ENCODE peak calls at places on chromosomes 2 and 18, in nine cellular contexts. J is A549, C is neural crest cell, F is hepatocyte, L is coronary artery, V is lower lobe of right lung, W is AG04449, K is BJ, X is astrocyte of the spinal cord. I is an unnamed sample.

GRCh38 chr2:149743842-149744468 is 156.4 kb upstream of the MMADHC start:
- DNase-seq in J (peak; percentile 57), C (no peak), F (no peak), L (no peak), V (no peak), W (peak; percentile 91), K (peak; percentile 90), X (peak; percentile 89), I (no peak)

GRCh38 chr2:1140389-1141003 is 189.8 kb downstream of the SNTG2 start:
- DNase-seq in J (peak; percentile 22), C (peak; percentile 55), F (peak; percentile 56), L (no peak), V (no peak), W (no peak), K (no peak), X (no peak), I (peak; percentile 82)

GRCh38 chr2:181911830-181912229 is 20.3 kb downstream of the ITPRID2 start:
- DNase-seq in J (no peak), C (no peak), F (no peak), L (no peak), V (no peak), W (no peak), K (no peak), X (no peak), I (no peak)

GRCh38 chr2:12918841-12919445 is 202.2 kb downstream of the TRIB2 start:
- DNase-seq in J (no peak), C (no peak), F (no peak), L (peak; percentile 81), V (peak; percentile 44), W (peak; percentile 88), K (peak; percentile 97), X (peak; percentile 83), I (no peak)

GRCh38 chr2:73020657-73021370 is 50.7 kb downstream of the SFXN5 start:
- DNase-seq in J (peak; percentile 69), C (no peak), F (peak; percentile 77), L (peak; percentile 52), V (no peak), W (peak; percentile 69), K (peak; percentile 22), X (peak; percentile 79), I (no peak)

GRCh38 chr18:3605562-3606443 is 155.8 kb downstream of the TGIF1 start:
- DNase-seq in J (no peak), C (no peak), F (peak; percentile 38), L (no peak), V (no peak), W (no peak), K (no peak), X (peak; percentile 68), I (no peak)

GRCh38 chr18:47747260-47747795 is 183.1 kb downstream of the SMAD2 start:
- DNase-seq in J (no peak), C (no peak), F (no peak), L (no peak), V (no peak), W (no peak), K (no peak), X (no peak), I (no peak)

GRCh38 chr18:57444301-57444759 is 9.2 kb downstream of the ONECUT2 start:
- DNase-seq in J (no peak), C (no peak), F (no peak), L (no peak), V (no peak), W (no peak), K (no peak), X (no peak), I (no peak)

GRCh38 chr18:58201728-58202405 is 157.8 kb downstream of the NEDD4L start:
- DNase-seq in J (no peak), C (no peak), F (no peak), L (no peak), V (no peak), W (no peak), K (no peak), X (no peak), I (no peak)

GRCh38 chr2:9914384-9915065 is 37.0 kb upstream of the GRHL1 start:
- DNase-seq in J (peak; percentile 77), C (no peak), F (peak; percentile 24), L (no peak), V (no peak), W (no peak), K (peak; percentile 17), X (peak; percentile 81), I (no peak)

GRCh38 chr2:167331636-167332232 is 443.5 kb downstream of the XIRP2 start:
- DNase-seq in J (peak; percentile 11), C (peak; percentile 19), F (peak; percentile 46), L (no peak), V (no peak), W (no peak), K (no peak), X (no peak), I (peak; percentile 50)

GRCh38 chr2:42030829-42031228 is 17.0 kb upstream of the PKDCC start:
- DNase-seq in J (no peak), C (no peak), F (no peak), L (peak; percentile 36), V (no peak), W (no peak), K (no peak), X (no peak), I (no peak)

GRCh38 chr2:15159206-15159605 is 401.9 kb downstream of the NBAS start:
- DNase-seq in J (no peak), C (no peak), F (no peak), L (no peak), V (no peak), W (no peak), K (no peak), X (no peak), I (no peak)

GRCh38 chr18:21831413-21831831 is 90.8 kb downstream of the MIB1 start:
- DNase-seq in J (no peak), C (no peak), F (peak; percentile 6), L (peak; percentile 85), V (no peak), W (no peak), K (no peak), X (no peak), I (no peak)

GRCh38 chr18:13889661-13890060 is 25.7 kb downstream of the MC2R start:
- DNase-seq in J (peak; percentile 4), C (no peak), F (peak; percentile 64), L (no peak), V (no peak), W (no peak), K (no peak), X (no peak), I (no peak)

GRCh38 chr2:36482576-36483214 is 115.3 kb downstream of the FEZ2 start:
- DNase-seq in J (peak; percentile 61), C (no peak), F (peak; percentile 49), L (no peak), V (no peak), W (peak; percentile 61), K (peak; percentile 48), X (peak; percentile 76), I (no peak)

GRCh38 chr2:75564713-75565369 is 4.1 kb upstream of the EVA1A start:
- DNase-seq in J (no peak), C (no peak), F (no peak), L (no peak), V (no peak), W (no peak), K (no peak), X (no peak), I (no peak)

GRCh38 chr2:211599146-211599545 is 939.5 kb downstream of the ERBB4 start:
- DNase-seq in J (no peak), C (no peak), F (no peak), L (no peak), V (no peak), W (no peak), K (no peak), X (no peak), I (no peak)

GRCh38 chr2:197795277-197795676 is 9.1 kb upstream of the PLCL1 start:
- DNase-seq in J (no peak), C (no peak), F (no peak), L (no peak), V (no peak), W (no peak), K (no peak), X (no peak), I (no peak)

GRCh38 chr2:230319211-230319862 is 7.7 kb upstream of the SP140L start:
- DNase-seq in J (no peak), C (no peak), F (no peak), L (no peak), V (no peak), W (no peak), K (no peak), X (no peak), I (no peak)

GRCh38 chr2:119174216-119174992 is 15.9 kb upstream of the C1QL2 start:
- DNase-seq in J (peak; percentile 58), C (peak; percentile 71), F (peak; percentile 39), L (no peak), V (peak; percentile 66), W (no peak), K (no peak), X (no peak), I (peak; percentile 80)
- TF ChIP-seq CTCF in J (peak; percentile 65), C (peak; percentile 80), F (peak; percentile 62), L (peak; percentile 18), V (peak; percentile 79), W (peak; percentile 80), K (peak; percentile 79), X (peak; percentile 78), I (peak; percentile 97)

GRCh38 chr2:2902551-2903216 is 474.9 kb downstream of the EIPR1 start:
- DNase-seq in J (no peak), C (no peak), F (no peak), L (no peak), V (no peak), W (no peak), K (no peak), X (no peak), I (no peak)
- TF ChIP-seq CTCF in J (no peak), C (no peak), F (no peak), L (no peak), V (no peak), W (no peak), K (no peak), X (no peak), I (no peak)

GRCh38 chr2:71452565-71452964 is 796 bp upstream of the DYSF start:
- DNase-seq in J (peak; percentile 46), C (no peak), F (peak; percentile 41), L (no peak), V (no peak), W (no peak), K (no peak), X (peak; percentile 31), I (peak; percentile 53)
- TF ChIP-seq CTCF in J (no peak), C (peak; percentile 14), F (no peak), L (no peak), V (no peak), W (no peak), K (peak; percentile 27), X (peak; percentile 29), I (no peak)

DNA sequence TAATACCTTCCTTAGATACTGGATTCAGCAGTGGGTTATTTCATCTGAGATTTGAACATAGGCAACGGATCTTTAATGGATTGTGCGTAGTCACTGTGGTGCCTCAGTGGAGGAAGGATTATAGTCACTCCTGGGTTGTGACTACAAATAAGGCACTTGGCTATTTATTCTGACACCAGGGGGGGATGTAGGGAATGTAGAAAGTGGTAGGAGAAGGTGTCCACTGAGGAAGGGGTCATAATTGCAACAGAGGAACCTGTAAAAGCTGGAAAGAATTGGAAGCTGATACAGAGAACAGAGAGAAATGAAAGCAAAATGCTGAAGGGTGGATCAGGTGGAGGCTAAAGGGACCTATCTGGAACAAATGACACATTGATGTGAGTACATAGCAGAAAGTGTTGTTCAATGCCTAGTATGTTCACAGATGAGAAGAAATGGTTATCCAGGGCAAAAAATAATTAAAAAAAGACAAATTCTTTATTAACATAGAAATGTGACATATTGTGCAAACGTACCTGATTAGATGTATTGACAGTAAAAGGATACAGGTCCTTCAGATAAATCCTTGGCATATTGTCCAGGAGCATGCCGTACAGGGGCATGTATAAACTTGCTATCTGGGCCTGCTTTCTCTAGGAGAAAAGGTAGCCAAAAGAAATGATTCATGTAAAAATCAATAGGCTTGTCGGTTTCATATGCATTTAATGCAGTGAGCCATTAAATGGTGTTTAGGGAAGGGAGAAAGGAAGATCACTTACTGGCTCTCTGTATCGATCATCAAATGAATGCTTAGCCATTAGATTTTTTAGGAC is 91.2 kb upstream of the CCDC195 start:
- DNase-seq in J (peak; percentile 7), C (no peak), F (no peak), L (no peak), V (no peak), W (no peak), K (no peak), X (no peak), I (no peak)
- TF ChIP-seq CTCF in J (peak; percentile 19), C (no peak), F (no peak), L (no peak), V (no peak), W (no peak), K (no peak), X (peak; percentile 27), I (no peak)